ENCODE peak calls at places on chromosomes 7 and 10, in five cellular contexts. One of them, this sample, is unnamed. For H3K4me1, the result is how much of the 10 kb centered on the place peaks cover.

GRCh38 chr7:128253701-128254100 is 12.6 kb downstream of the LEP start:
- DNase-seq in testis: no peak
- DNase-seq in spleen: no peak
- DNase-seq in IMR-90: no peak
- DNase-seq in CD8-positive, alpha-beta T cell: no peak
- DNase-seq in this sample: no peak

GRCh38 chr10:132615346-132616169 is 78.0 kb downstream of the INPP5A start:
- DNase-seq in testis: no peak
- DNase-seq in spleen: peak
- DNase-seq in IMR-90: no peak
- DNase-seq in CD8-positive, alpha-beta T cell: no peak
- DNase-seq in this sample: no peak

GRCh38 chr7:42400373-42400772 is 163.4 kb upstream of the GLI3 start:
- DNase-seq in testis: no peak
- DNase-seq in spleen: no peak
- DNase-seq in IMR-90: no peak
- DNase-seq in CD8-positive, alpha-beta T cell: no peak
- DNase-seq in this sample: no peak

GRCh38 chr7:122629412-122629953 is 69.4 kb downstream of the RNF133 start:
- DNase-seq in testis: no peak
- DNase-seq in spleen: no peak
- DNase-seq in IMR-90: no peak
- DNase-seq in CD8-positive, alpha-beta T cell: no peak
- DNase-seq in this sample: no peak

GRCh38 chr7:25134360-25135010 is 9.4 kb upstream of the CYCS start:
- DNase-seq in testis: no peak
- DNase-seq in spleen: no peak
- DNase-seq in IMR-90: peak
- DNase-seq in CD8-positive, alpha-beta T cell: no peak
- DNase-seq in this sample: no peak

GRCh38 chr7:155803418-155804376 is 8.6 kb downstream of the SHH start:
- DNase-seq in testis: no peak
- DNase-seq in spleen: peak
- DNase-seq in IMR-90: no peak
- DNase-seq in CD8-positive, alpha-beta T cell: no peak
- DNase-seq in this sample: no peak

GRCh38 chr7:29287366-29287765 is 92.8 kb downstream of the CHN2 start:
- DNase-seq in testis: no peak
- DNase-seq in spleen: no peak
- DNase-seq in IMR-90: peak
- DNase-seq in CD8-positive, alpha-beta T cell: no peak
- DNase-seq in this sample: no peak

GRCh38 chr7:51268859-51269258 is 47.8 kb downstream of the COBL start:
- DNase-seq in testis: no peak
- DNase-seq in spleen: no peak
- DNase-seq in IMR-90: no peak
- DNase-seq in CD8-positive, alpha-beta T cell: no peak
- DNase-seq in this sample: no peak

GRCh38 chr7:134593530-134594392 is 44.9 kb downstream of the AKR1B15 start:
- DNase-seq in testis: peak
- DNase-seq in spleen: no peak
- DNase-seq in IMR-90: peak
- DNase-seq in CD8-positive, alpha-beta T cell: no peak
- DNase-seq in this sample: peak

GRCh38 chr7:11675163-11675562 is 156.8 kb downstream of the THSD7A start:
- DNase-seq in testis: no peak
- DNase-seq in spleen: no peak
- DNase-seq in IMR-90: no peak
- DNase-seq in CD8-positive, alpha-beta T cell: no peak
- DNase-seq in this sample: no peak

GRCh38 chr7:7165372-7165771 is 17.0 kb upstream of the C1GALT1 start:
- DNase-seq in testis: no peak
- DNase-seq in spleen: no peak
- DNase-seq in IMR-90: no peak
- DNase-seq in CD8-positive, alpha-beta T cell: no peak
- DNase-seq in this sample: no peak

GRCh38 chr7:132738254-132738653 is 162.0 kb upstream of the PLXNA4 start:
- DNase-seq in testis: no peak
- DNase-seq in spleen: no peak
- DNase-seq in IMR-90: peak
- DNase-seq in CD8-positive, alpha-beta T cell: no peak
- DNase-seq in this sample: no peak

GRCh38 chr7:25830986-25831558 is 320.9 kb upstream of the NFE2L3 start:
- DNase-seq in testis: no peak
- DNase-seq in spleen: no peak
- DNase-seq in IMR-90: no peak
- DNase-seq in CD8-positive, alpha-beta T cell: no peak
- DNase-seq in this sample: no peak

GRCh38 chr10:58137813-58138212 is 129.9 kb downstream of the IPMK start:
- DNase-seq in testis: no peak
- DNase-seq in spleen: no peak
- DNase-seq in IMR-90: no peak
- DNase-seq in CD8-positive, alpha-beta T cell: no peak
- DNase-seq in this sample: no peak

GRCh38 chr7:105794741-105795729 is 81.4 kb downstream of the ATXN7L1 start:
- DNase-seq in testis: peak
- DNase-seq in spleen: no peak
- DNase-seq in IMR-90: peak
- DNase-seq in CD8-positive, alpha-beta T cell: no peak
- DNase-seq in this sample: no peak

GRCh38 chr7:135905858-135906257 is 71.3 kb downstream of the MTPN start:
- DNase-seq in testis: no peak
- DNase-seq in spleen: no peak
- DNase-seq in IMR-90: no peak
- DNase-seq in CD8-positive, alpha-beta T cell: no peak
- DNase-seq in this sample: no peak

GRCh38 chr7:28684729-28685211 is 272.5 kb downstream of the CREB5 start:
- DNase-seq in testis: no peak
- DNase-seq in spleen: peak
- DNase-seq in IMR-90: no peak
- DNase-seq in CD8-positive, alpha-beta T cell: no peak
- DNase-seq in this sample: peak

GRCh38 chr10:128211064-128211504 is 84.9 kb upstream of the MKI67 start:
- DNase-seq in testis: no peak
- DNase-seq in spleen: peak
- DNase-seq in IMR-90: no peak
- DNase-seq in CD8-positive, alpha-beta T cell: no peak
- DNase-seq in this sample: peak

GRCh38 chr7:133360201-133360600 is 107.3 kb downstream of the EXOC4 start:
- DNase-seq in testis: no peak
- DNase-seq in spleen: no peak
- DNase-seq in IMR-90: no peak
- DNase-seq in CD8-positive, alpha-beta T cell: no peak
- DNase-seq in this sample: no peak

GRCh38 chr10:84605802-84606201 is 277.4 kb downstream of the CCSER2 start:
- DNase-seq in testis: no peak
- DNase-seq in spleen: no peak
- DNase-seq in IMR-90: no peak
- DNase-seq in CD8-positive, alpha-beta T cell: no peak
- DNase-seq in this sample: no peak

GRCh38 chr7:92614586-92615237 is 24.5 kb upstream of the FAM133B start:
- DNase-seq in testis: no peak
- DNase-seq in spleen: no peak
- DNase-seq in IMR-90: peak
- DNase-seq in CD8-positive, alpha-beta T cell: no peak
- DNase-seq in this sample: peak

GRCh38 chr10:2650328-2650727 is 417.0 kb upstream of the PFKP start:
- DNase-seq in testis: no peak
- DNase-seq in spleen: no peak
- DNase-seq in IMR-90: no peak
- DNase-seq in CD8-positive, alpha-beta T cell: no peak
- DNase-seq in this sample: no peak

GRCh38 chr7:113267271-113267670 is 148.9 kb upstream of the SMIM30 start:
- DNase-seq in testis: no peak
- DNase-seq in spleen: no peak
- DNase-seq in IMR-90: peak
- DNase-seq in CD8-positive, alpha-beta T cell: no peak
- DNase-seq in this sample: no peak

GRCh38 chr10:517236-517635 is 172.2 kb downstream of the DIP2C start:
- DNase-seq in testis: no peak
- DNase-seq in spleen: peak
- DNase-seq in IMR-90: no peak
- DNase-seq in CD8-positive, alpha-beta T cell: no peak
- DNase-seq in this sample: no peak

GRCh38 chr7:140060243-140060630 is 2.5 kb downstream of the PARP12 start:
- DNase-seq in testis: no peak
- DNase-seq in spleen: no peak
- DNase-seq in IMR-90: no peak
- DNase-seq in CD8-positive, alpha-beta T cell: no peak
- DNase-seq in this sample: peak

GRCh38 chr10:85145966-85146365 is 817.6 kb downstream of the CCSER2 start:
- DNase-seq in testis: no peak
- DNase-seq in spleen: no peak
- DNase-seq in IMR-90: no peak
- DNase-seq in CD8-positive, alpha-beta T cell: no peak
- DNase-seq in this sample: no peak

GRCh38 chr7:30911561-30911969 is at the start of gene AQP1:
- DNase-seq in testis: no peak
- DNase-seq in spleen: no peak
- DNase-seq in IMR-90: no peak
- DNase-seq in CD8-positive, alpha-beta T cell: no peak
- DNase-seq in this sample: peak

GRCh38 chr7:101862280-101863220 is 45.1 kb downstream of the CUX1 start:
- DNase-seq in testis: no peak
- DNase-seq in spleen: no peak
- DNase-seq in IMR-90: peak
- DNase-seq in CD8-positive, alpha-beta T cell: no peak
- DNase-seq in this sample: no peak

GRCh38 chr10:71423936-71424335 is 27.2 kb downstream of the CDH23 start:
- DNase-seq in testis: no peak
- DNase-seq in spleen: peak
- DNase-seq in IMR-90: no peak
- DNase-seq in CD8-positive, alpha-beta T cell: no peak
- DNase-seq in this sample: no peak

DNA sequence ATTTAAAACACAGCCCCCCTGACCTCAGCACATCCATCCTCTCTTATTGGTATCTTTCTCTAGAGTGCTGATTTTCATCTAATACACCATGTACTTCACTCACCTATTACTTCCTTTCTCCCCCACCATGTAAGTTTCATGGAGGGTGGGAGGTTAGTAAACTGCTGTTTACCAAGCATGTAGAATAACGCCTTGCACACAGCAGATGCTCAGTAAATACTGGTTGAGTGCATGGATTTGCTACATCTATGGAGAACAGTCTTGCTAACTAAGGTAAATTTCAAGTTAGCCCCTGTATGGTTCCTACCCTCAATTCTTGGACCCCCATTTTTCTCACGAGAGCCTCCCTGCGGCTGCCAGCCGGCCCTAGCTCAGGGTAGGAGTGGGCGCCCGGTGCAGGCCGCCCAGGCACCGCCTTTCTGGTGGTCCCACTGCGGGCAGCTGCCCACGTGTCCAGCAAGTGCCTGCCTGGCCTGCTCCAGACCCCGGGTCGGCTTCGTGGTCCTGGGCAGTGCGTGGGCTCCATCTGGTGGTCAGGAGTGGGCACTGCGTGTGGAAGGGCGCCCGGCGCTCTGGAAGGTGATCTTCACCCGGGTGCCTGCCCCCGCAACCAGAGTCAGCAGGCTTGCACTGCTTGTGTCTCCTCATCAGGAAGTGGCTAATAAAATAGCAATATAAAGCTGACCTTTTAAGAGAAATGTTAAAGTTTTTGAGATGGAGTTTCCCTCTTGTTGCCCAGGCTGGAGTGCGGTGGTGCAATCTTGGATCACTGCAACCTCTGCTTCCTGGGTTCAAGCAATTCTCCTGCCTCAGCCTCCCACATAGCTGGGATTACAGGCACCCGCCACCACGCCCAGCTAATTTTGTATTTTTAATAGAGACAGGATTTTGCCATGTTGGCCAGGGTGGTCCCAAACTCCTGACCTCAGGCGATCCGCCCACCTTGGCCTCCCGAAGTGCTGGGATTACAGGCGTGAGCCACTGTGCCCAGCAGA is 63.3 kb upstream of the DNAJB6 start:
- DNase-seq in testis: peak
- DNase-seq in spleen: peak
- DNase-seq in IMR-90: peak
- DNase-seq in CD8-positive, alpha-beta T cell: peak
- DNase-seq in this sample: peak
- H3K4me3 ChIP-seq in testis: no peak
- H3K4me3 ChIP-seq in spleen: no peak
- H3K4me3 ChIP-seq in IMR-90: no peak
- H3K4me3 ChIP-seq in CD8-positive, alpha-beta T cell: no peak
- H3K4me3 ChIP-seq in this sample: no peak

GRCh38 chr10:28595618-28596017 is 62.7 kb downstream of the WAC start:
- DNase-seq in testis: no peak
- DNase-seq in spleen: no peak
- DNase-seq in IMR-90: peak
- DNase-seq in CD8-positive, alpha-beta T cell: no peak
- DNase-seq in this sample: no peak
- H3K27ac ChIP-seq in testis: no peak
- H3K27ac ChIP-seq in spleen: no peak
- H3K27ac ChIP-seq in IMR-90: no peak
- H3K27ac ChIP-seq in CD8-positive, alpha-beta T cell: no peak
- H3K27ac ChIP-seq in this sample: no peak

DNA sequence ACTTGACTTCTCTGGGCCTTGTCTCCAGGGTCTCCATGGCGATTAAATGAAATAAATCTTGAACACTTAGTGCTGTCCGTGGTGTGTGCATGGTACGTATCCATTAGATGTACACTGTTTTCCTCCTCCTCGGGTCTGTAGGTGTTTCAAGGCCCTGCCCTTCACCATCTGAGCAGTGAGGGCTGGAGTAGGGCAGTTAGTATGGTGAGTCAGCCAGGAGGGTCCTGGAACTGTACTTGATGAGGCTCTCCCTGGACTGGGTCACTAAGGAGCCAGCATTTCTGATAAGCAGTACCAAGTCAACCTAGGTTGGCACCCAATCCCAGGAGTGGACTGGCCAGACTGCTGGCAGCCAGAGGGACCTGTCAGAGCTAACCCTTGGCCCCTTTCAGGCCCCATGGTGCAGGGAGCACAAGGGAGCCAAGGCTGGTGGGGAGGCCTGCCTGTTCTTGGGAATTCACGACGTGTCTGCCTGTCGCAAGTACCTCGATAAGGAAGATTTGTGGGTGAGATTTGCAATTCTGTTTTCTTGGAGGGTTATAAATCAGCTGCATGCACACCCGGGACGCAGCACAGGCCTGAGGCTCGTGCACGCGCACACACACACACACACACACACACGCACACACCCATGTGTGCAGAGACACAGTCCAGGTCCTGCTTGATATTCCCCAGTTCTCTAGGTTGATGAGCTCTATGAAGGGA is 114.1 kb downstream of the ZMIZ1 start:
- DNase-seq in testis: no peak
- DNase-seq in spleen: no peak
- DNase-seq in IMR-90: no peak
- DNase-seq in CD8-positive, alpha-beta T cell: no peak
- DNase-seq in this sample: no peak
- H3K4me1 ChIP-seq in testis: half or more
- H3K4me1 ChIP-seq in spleen: under half
- H3K4me1 ChIP-seq in IMR-90: half or more
- H3K4me1 ChIP-seq in CD8-positive, alpha-beta T cell: under half
- H3K4me1 ChIP-seq in this sample: half or more

GRCh38 chr7:104328308-104328969 is at the start of gene LHFPL3:
- DNase-seq in testis: no peak
- DNase-seq in spleen: no peak
- DNase-seq in IMR-90: no peak
- DNase-seq in CD8-positive, alpha-beta T cell: no peak
- DNase-seq in this sample: peak
- H3K4me3 ChIP-seq in testis: peak
- H3K4me3 ChIP-seq in spleen: no peak
- H3K4me3 ChIP-seq in IMR-90: peak
- H3K4me3 ChIP-seq in CD8-positive, alpha-beta T cell: no peak
- H3K4me3 ChIP-seq in this sample: peak

This sample was measured in right cardiac atrium.